ENCODE peak calls at places on chromosomes 5 and 9, in nine cellular contexts. S is EL; N is NCI-H1436; F is GM04503; R is HFFc6; D is stimulated activated CD4-positive, alpha-beta T cell treated with anti-CD3 and anti-CD28 coated beads, TNF-alpha, amount 100 ng/mL, for 4 hours; U is activated naive CD4-positive, alpha-beta T cell treated with anti-CD3 and anti-CD28 coated beads, Interleukin-2, amount 50 U/mL, for 16 hours; A is AML-193; W is GM04504. X is an unnamed sample.

GRCh38 chr9:110777843-110778215 is 109.2 kb downstream of the MUSK start:
- DNase-seq in R (no peak), W (no peak), A (no peak), F (no peak), U (no peak), D (no peak), S (peak), N (no peak), X (peak)

GRCh38 chr9:69122391-69123141 is 51.5 kb upstream of the TJP2 start:
- DNase-seq in D (no peak), R (peak), A (peak), F (no peak), N (peak), S (peak), U (no peak), W (no peak), X (peak)

GRCh38 chr9:128702949-128703615 is 779 bp downstream of the PKN3 start:
- DNase-seq in S (peak), R (no peak), N (peak), W (no peak), U (peak), D (no peak), F (no peak), A (no peak), X (no peak)

GRCh38 chr9:18906656-18907395 is 126.2 kb downstream of the SAXO1 start:
- DNase-seq in U (no peak), F (no peak), N (no peak), D (no peak), S (peak), R (peak), A (no peak), W (no peak), X (peak)

GRCh38 chr5:180532268-180532667 is 38.1 kb downstream of the CNOT6 start:
- DNase-seq in F (no peak), W (no peak), R (no peak), A (no peak), D (no peak), U (no peak), S (no peak), N (no peak), X (no peak)

GRCh38 chr5:1415059-1415425 is 30.2 kb downstream of the SLC6A3 start:
- DNase-seq in N (no peak), A (no peak), F (no peak), R (no peak), S (no peak), D (no peak), W (no peak), U (no peak), X (no peak)

GRCh38 chr9:121302786-121303185 is 34.8 kb downstream of the GSN start:
- DNase-seq in D (no peak), A (no peak), U (no peak), W (no peak), N (no peak), F (no peak), R (no peak), S (no peak), X (no peak)

GRCh38 chr9:137511758-137512463 is 38.3 kb downstream of the PNPLA7 start:
- DNase-seq in N (no peak), F (no peak), U (no peak), S (no peak), A (no peak), R (no peak), W (no peak), D (no peak), X (no peak)

GRCh38 chr5:112660359-112660758 is 77.3 kb upstream of the APC start:
- DNase-seq in S (no peak), R (no peak), W (no peak), A (no peak), F (no peak), N (no peak), U (no peak), D (no peak), X (no peak)

GRCh38 chr9:86978413-86978812 is 31.1 kb upstream of the GAS1 start:
- DNase-seq in S (no peak), W (no peak), F (no peak), N (no peak), R (no peak), U (no peak), A (no peak), D (no peak), X (no peak)

GRCh38 chr5:103800728-103801127 is 238.1 kb upstream of the NUDT12 start:
- DNase-seq in N (no peak), A (no peak), F (peak), R (no peak), W (peak), S (no peak), D (no peak), U (no peak), X (peak)

GRCh38 chr9:94912700-94913249 is 186.3 kb downstream of the AOPEP start:
- DNase-seq in F (peak), R (peak), A (no peak), D (no peak), U (no peak), S (peak), N (no peak), W (no peak), X (peak)

GRCh38 chr9:91378695-91379127 is 17.0 kb upstream of the AUH start:
- DNase-seq in S (peak), U (no peak), N (no peak), D (no peak), F (peak), A (no peak), W (peak), R (peak), X (no peak)

GRCh38 chr9:35712762-35713400 is 19.1 kb downstream of the TLN1 start:
- DNase-seq in R (no peak), S (no peak), F (no peak), U (no peak), N (no peak), A (no peak), W (no peak), D (no peak), X (peak)

GRCh38 chr9:98783518-98784226 is 12.7 kb downstream of the ANKS6 start:
- DNase-seq in F (no peak), U (no peak), N (no peak), A (no peak), D (no peak), S (no peak), W (no peak), R (no peak), X (no peak)

GRCh38 chr9:91659529-91660294 is 236.1 kb upstream of the NFIL3 start:
- DNase-seq in D (no peak), F (no peak), W (peak), A (no peak), U (no peak), N (no peak), R (peak), S (peak), X (peak)

GRCh38 chr9:75111019-75111622 is 22.8 kb downstream of the OSTF1 start:
- DNase-seq in S (no peak), R (no peak), W (no peak), D (no peak), F (no peak), U (no peak), N (no peak), A (peak), X (no peak)

GRCh38 chr5:125034331-125034730 is 287.9 kb upstream of the ZNF608 start:
- DNase-seq in D (no peak), S (no peak), N (no peak), U (no peak), F (no peak), W (no peak), A (no peak), R (no peak), X (no peak)

GRCh38 chr5:8843766-8844165 is 702.1 kb downstream of the SEMA5A start:
- DNase-seq in U (no peak), W (peak), R (peak), S (peak), F (peak), N (no peak), A (no peak), D (no peak), X (peak)

GRCh38 chr9:113238859-113239231 is 17.5 kb downstream of the SLC31A1 start:
- DNase-seq in R (no peak), W (no peak), F (no peak), U (no peak), N (no peak), S (no peak), A (no peak), D (no peak), X (no peak)

GRCh38 chr9:121055642-121056143 is 5.6 kb upstream of the C5 start:
- DNase-seq in A (no peak), U (no peak), S (peak), D (no peak), N (no peak), F (no peak), W (no peak), R (no peak), X (peak)

GRCh38 chr9:127556871-127557270 is 55.2 kb upstream of the STXBP1 start:
- DNase-seq in R (no peak), D (no peak), N (no peak), S (no peak), F (no peak), W (no peak), A (no peak), U (no peak), X (no peak)

GRCh38 chr5:123813251-123813650 is 301.3 kb downstream of the CSNK1G3 start:
- DNase-seq in F (no peak), W (no peak), N (no peak), S (peak), A (no peak), D (no peak), U (no peak), R (no peak), X (peak)

GRCh38 chr5:9927521-9927997 is 297.4 kb upstream of the TAS2R1 start:
- DNase-seq in A (no peak), N (no peak), W (no peak), S (peak), U (no peak), D (no peak), R (peak), F (no peak), X (peak)

GRCh38 chr5:103849934-103850333 is 287.3 kb upstream of the NUDT12 start:
- DNase-seq in W (peak), R (peak), F (peak), D (no peak), U (no peak), N (no peak), S (peak), A (no peak), X (peak)

GRCh38 chr5:35753500-35753899 is 103.2 kb upstream of the IL7R start:
- DNase-seq in R (no peak), A (no peak), D (no peak), S (no peak), F (no peak), W (no peak), U (no peak), N (no peak), X (no peak)

GRCh38 chr5:167576928-167577327 is 714.5 kb upstream of the WWC1 start:
- DNase-seq in R (no peak), S (no peak), N (no peak), U (no peak), W (no peak), D (no peak), A (no peak), F (no peak), X (peak)